ENCODE peak calls at places on chromosomes 1 and 21, in nine cellular contexts. One of them, this sample, is unnamed.

GRCh38 chr1:228393268-228393699 is 13.4 kb downstream of the TRIM11 start:
- DNase-seq in PC-3: peak; percentile 50
- DNase-seq in OCI-LY7: peak; percentile 17
- DNase-seq in GM23338: peak; percentile 60
- DNase-seq in PC-9: peak; percentile 63
- DNase-seq in hepatocyte: no peak
- DNase-seq in Karpas-422: no peak
- DNase-seq in GM23248: peak; percentile 84
- DNase-seq in HCT116: no peak
- DNase-seq in this sample: no peak

GRCh38 chr1:71572038-71572437 is 491.2 kb upstream of the ZRANB2 start:
- DNase-seq in PC-3: no peak
- DNase-seq in OCI-LY7: no peak
- DNase-seq in GM23338: no peak
- DNase-seq in PC-9: no peak
- DNase-seq in hepatocyte: no peak
- DNase-seq in Karpas-422: no peak
- DNase-seq in GM23248: no peak
- DNase-seq in HCT116: no peak
- DNase-seq in this sample: no peak

GRCh38 chr1:6294080-6294867 is 33.4 kb upstream of the GPR153 start:
- DNase-seq in PC-3: peak; percentile 97
- DNase-seq in OCI-LY7: no peak
- DNase-seq in GM23338: no peak
- DNase-seq in PC-9: no peak
- DNase-seq in hepatocyte: no peak
- DNase-seq in Karpas-422: no peak
- DNase-seq in GM23248: no peak
- DNase-seq in HCT116: no peak
- DNase-seq in this sample: no peak

GRCh38 chr1:165073402-165074007 is 283.0 kb downstream of the LMX1A start:
- DNase-seq in PC-3: peak; percentile 79
- DNase-seq in OCI-LY7: peak; percentile 38
- DNase-seq in GM23338: peak; percentile 86
- DNase-seq in PC-9: peak; percentile 46
- DNase-seq in hepatocyte: peak; percentile 71
- DNase-seq in Karpas-422: peak; percentile 76
- DNase-seq in GM23248: peak; percentile 74
- DNase-seq in HCT116: peak; percentile 51
- DNase-seq in this sample: peak; percentile 69

GRCh38 chr21:16305686-16306085 is 575.9 kb downstream of the USP25 start:
- DNase-seq in PC-3: no peak
- DNase-seq in OCI-LY7: no peak
- DNase-seq in GM23338: no peak
- DNase-seq in PC-9: no peak
- DNase-seq in hepatocyte: no peak
- DNase-seq in Karpas-422: no peak
- DNase-seq in GM23248: peak; percentile 48
- DNase-seq in HCT116: no peak
- DNase-seq in this sample: no peak

GRCh38 chr1:44630116-44630515 is 44.2 kb downstream of the TMEM53 start:
- DNase-seq in PC-3: no peak
- DNase-seq in OCI-LY7: no peak
- DNase-seq in GM23338: no peak
- DNase-seq in PC-9: no peak
- DNase-seq in hepatocyte: no peak
- DNase-seq in Karpas-422: no peak
- DNase-seq in GM23248: peak; percentile 92
- DNase-seq in HCT116: no peak
- DNase-seq in this sample: no peak

GRCh38 chr1:118049981-118050380 is 120.4 kb downstream of the WDR3 start:
- DNase-seq in PC-3: no peak
- DNase-seq in OCI-LY7: no peak
- DNase-seq in GM23338: no peak
- DNase-seq in PC-9: no peak
- DNase-seq in hepatocyte: peak; percentile 19
- DNase-seq in Karpas-422: no peak
- DNase-seq in GM23248: no peak
- DNase-seq in HCT116: no peak
- DNase-seq in this sample: no peak

GRCh38 chr1:26555550-26555981 is 26.0 kb downstream of the RPS6KA1 start:
- DNase-seq in PC-3: peak; percentile 14
- DNase-seq in OCI-LY7: no peak
- DNase-seq in GM23338: no peak
- DNase-seq in PC-9: no peak
- DNase-seq in hepatocyte: no peak
- DNase-seq in Karpas-422: no peak
- DNase-seq in GM23248: no peak
- DNase-seq in HCT116: no peak
- DNase-seq in this sample: no peak

GRCh38 chr1:223771814-223772770 is 59.8 kb downstream of the CAPN2 start:
- DNase-seq in PC-3: peak; percentile 93
- DNase-seq in OCI-LY7: no peak
- DNase-seq in GM23338: peak; percentile 64
- DNase-seq in PC-9: peak; percentile 87
- DNase-seq in hepatocyte: peak; percentile 81
- DNase-seq in Karpas-422: no peak
- DNase-seq in GM23248: peak; percentile 90
- DNase-seq in HCT116: peak; percentile 80
- DNase-seq in this sample: peak; percentile 3

GRCh38 chr1:209590405-209590804 is 6.9 kb downstream of the CAMK1G start:
- DNase-seq in PC-3: no peak
- DNase-seq in OCI-LY7: no peak
- DNase-seq in GM23338: peak; percentile 72
- DNase-seq in PC-9: no peak
- DNase-seq in hepatocyte: peak; percentile 35
- DNase-seq in Karpas-422: no peak
- DNase-seq in GM23248: peak; percentile 56
- DNase-seq in HCT116: no peak
- DNase-seq in this sample: no peak

GRCh38 chr1:212630159-212630900 is 21.8 kb downstream of the ATF3 start:
- DNase-seq in PC-3: peak; percentile 77
- DNase-seq in OCI-LY7: peak; percentile 69
- DNase-seq in GM23338: peak; percentile 90
- DNase-seq in PC-9: peak; percentile 44
- DNase-seq in hepatocyte: peak; percentile 80
- DNase-seq in Karpas-422: peak; percentile 87
- DNase-seq in GM23248: peak; percentile 85
- DNase-seq in HCT116: peak; percentile 34
- DNase-seq in this sample: peak; percentile 71

GRCh38 chr1:65209005-65209885 is 61.2 kb downstream of the AK4 start:
- DNase-seq in PC-3: peak; percentile 70
- DNase-seq in OCI-LY7: peak; percentile 36
- DNase-seq in GM23338: peak; percentile 70
- DNase-seq in PC-9: peak; percentile 42
- DNase-seq in hepatocyte: peak; percentile 55
- DNase-seq in Karpas-422: peak; percentile 63
- DNase-seq in GM23248: peak; percentile 58
- DNase-seq in HCT116: peak; percentile 31
- DNase-seq in this sample: no peak

GRCh38 chr1:205229399-205229861 is 1.7 kb downstream of the TMCC2 start:
- DNase-seq in PC-3: peak; percentile 83
- DNase-seq in OCI-LY7: peak; percentile 89
- DNase-seq in GM23338: peak; percentile 86
- DNase-seq in PC-9: peak; percentile 42
- DNase-seq in hepatocyte: peak; percentile 73
- DNase-seq in Karpas-422: peak; percentile 84
- DNase-seq in GM23248: peak; percentile 53
- DNase-seq in HCT116: peak; percentile 48
- DNase-seq in this sample: peak; percentile 99

GRCh38 chr1:156897078-156897825 is 3.7 kb downstream of the PEAR1 start:
- DNase-seq in PC-3: peak; percentile 74
- DNase-seq in OCI-LY7: no peak
- DNase-seq in GM23338: no peak
- DNase-seq in PC-9: peak; percentile 66
- DNase-seq in hepatocyte: no peak
- DNase-seq in Karpas-422: no peak
- DNase-seq in GM23248: peak; percentile 91
- DNase-seq in HCT116: no peak
- DNase-seq in this sample: no peak

GRCh38 chr1:119637719-119638118 is 10.3 kb downstream of the ZNF697 start:
- DNase-seq in PC-3: no peak
- DNase-seq in OCI-LY7: no peak
- DNase-seq in GM23338: no peak
- DNase-seq in PC-9: no peak
- DNase-seq in hepatocyte: no peak
- DNase-seq in Karpas-422: no peak
- DNase-seq in GM23248: no peak
- DNase-seq in HCT116: no peak
- DNase-seq in this sample: no peak

GRCh38 chr1:62038594-62039284 is 155.9 kb upstream of the L1TD1 start:
- DNase-seq in PC-3: peak; percentile 3
- DNase-seq in OCI-LY7: no peak
- DNase-seq in GM23338: no peak
- DNase-seq in PC-9: no peak
- DNase-seq in hepatocyte: no peak
- DNase-seq in Karpas-422: peak; percentile 46
- DNase-seq in GM23248: no peak
- DNase-seq in HCT116: no peak
- DNase-seq in this sample: no peak

GRCh38 chr1:67053785-67054759 is at the start of gene SLC35D1:
- DNase-seq in PC-3: peak; percentile 54
- DNase-seq in OCI-LY7: peak; percentile 91
- DNase-seq in GM23338: peak; percentile 90
- DNase-seq in PC-9: peak; percentile 37
- DNase-seq in hepatocyte: peak; percentile 82
- DNase-seq in Karpas-422: peak; percentile 94
- DNase-seq in GM23248: peak; percentile 79
- DNase-seq in HCT116: peak; percentile 44
- DNase-seq in this sample: peak; percentile 84

DNA sequence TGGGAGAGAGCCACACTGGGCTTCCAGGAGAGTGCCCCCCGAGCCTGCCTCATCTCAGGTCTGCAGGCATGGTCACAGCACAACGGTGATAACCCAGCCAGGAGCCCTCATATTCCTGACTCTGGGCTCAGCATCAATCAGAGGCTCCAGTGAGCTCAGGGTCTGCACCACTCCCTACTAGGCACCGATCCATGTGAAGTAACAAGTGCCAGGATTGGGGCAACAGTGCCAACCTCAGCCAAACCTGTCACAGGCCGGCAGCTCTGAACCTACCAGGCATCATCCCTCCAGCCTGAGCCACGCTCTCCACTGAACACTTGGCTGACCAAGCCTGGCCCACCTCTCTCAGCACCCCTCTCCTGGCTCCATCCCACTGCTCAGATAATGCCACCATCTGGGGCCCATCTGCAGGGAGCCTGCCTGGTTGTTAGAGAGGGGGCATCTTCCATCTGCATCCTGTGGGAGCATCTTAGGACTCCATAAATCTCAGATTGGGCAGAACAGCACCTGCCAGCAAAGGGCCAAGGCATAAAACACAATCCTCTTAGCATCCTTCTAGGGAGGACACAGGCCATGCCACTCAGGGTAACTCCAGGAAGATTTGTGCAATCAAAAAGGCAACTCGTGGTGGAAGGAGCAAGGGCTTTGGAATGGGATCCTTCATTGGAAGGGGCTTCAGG is 213.7 kb upstream of the CSF3R start:
- DNase-seq in PC-3: no peak
- DNase-seq in OCI-LY7: no peak
- DNase-seq in GM23338: no peak
- DNase-seq in PC-9: no peak
- DNase-seq in hepatocyte: no peak
- DNase-seq in Karpas-422: no peak
- DNase-seq in GM23248: no peak
- DNase-seq in HCT116: no peak
- DNase-seq in this sample: no peak
- H3K9me2 ChIP-seq in PC-3: no peaks in the 10 kb centered on the region
- H3K9me2 ChIP-seq in OCI-LY7: no peaks in the 10 kb centered on the region
- H3K9me2 ChIP-seq in GM23338: no peaks in the 10 kb centered on the region
- H3K9me2 ChIP-seq in PC-9: no peaks in the 10 kb centered on the region
- H3K9me2 ChIP-seq in hepatocyte: no peaks in the 10 kb centered on the region
- H3K9me2 ChIP-seq in Karpas-422: no peaks in the 10 kb centered on the region
- H3K9me2 ChIP-seq in GM23248: no peaks in the 10 kb centered on the region
- H3K9me2 ChIP-seq in HCT116: no peaks in the 10 kb centered on the region
- H3K9me2 ChIP-seq in this sample: no peaks in the 10 kb centered on the region

GRCh38 chr1:173405758-173406344 is 71.3 kb upstream of the PRDX6 start:
- DNase-seq in PC-3: peak; percentile 100
- DNase-seq in OCI-LY7: no peak
- DNase-seq in GM23338: no peak
- DNase-seq in PC-9: peak; percentile 84
- DNase-seq in hepatocyte: no peak
- DNase-seq in Karpas-422: no peak
- DNase-seq in GM23248: peak; percentile 87
- DNase-seq in HCT116: no peak
- DNase-seq in this sample: no peak
- H3K9me2 ChIP-seq in PC-3: no peaks in the 10 kb centered on the region
- H3K9me2 ChIP-seq in OCI-LY7: no peaks in the 10 kb centered on the region
- H3K9me2 ChIP-seq in GM23338: peaks cover 7% of the 10 kb centered on the region
- H3K9me2 ChIP-seq in PC-9: no peaks in the 10 kb centered on the region
- H3K9me2 ChIP-seq in hepatocyte: no peaks in the 10 kb centered on the region
- H3K9me2 ChIP-seq in Karpas-422: no peaks in the 10 kb centered on the region
- H3K9me2 ChIP-seq in GM23248: no peaks in the 10 kb centered on the region
- H3K9me2 ChIP-seq in HCT116: no peaks in the 10 kb centered on the region
- H3K9me2 ChIP-seq in this sample: no peaks in the 10 kb centered on the region

GRCh38 chr1:43366601-43367025 is 1.2 kb downstream of the ELOVL1 start:
- DNase-seq in PC-3: peak; percentile 51
- DNase-seq in OCI-LY7: no peak
- DNase-seq in GM23338: peak; percentile 47
- DNase-seq in PC-9: peak; percentile 42
- DNase-seq in hepatocyte: peak; percentile 30
- DNase-seq in Karpas-422: no peak
- DNase-seq in GM23248: no peak
- DNase-seq in HCT116: no peak
- DNase-seq in this sample: no peak

GRCh38 chr1:43367026-43367903 is 546 bp downstream of the ELOVL1 start:
- DNase-seq in PC-3: peak; percentile 75
- DNase-seq in OCI-LY7: peak; percentile 43
- DNase-seq in GM23338: peak; percentile 63
- DNase-seq in PC-9: no peak
- DNase-seq in hepatocyte: peak; percentile 56
- DNase-seq in Karpas-422: peak; percentile 91
- DNase-seq in GM23248: peak; percentile 74
- DNase-seq in HCT116: peak; percentile 46
- DNase-seq in this sample: peak; percentile 7

GRCh38 chr1:43367904-43368645 is at the start of gene ELOVL1:
- DNase-seq in PC-3: peak; percentile 90
- DNase-seq in OCI-LY7: peak; percentile 92
- DNase-seq in GM23338: peak; percentile 91
- DNase-seq in PC-9: peak; percentile 82
- DNase-seq in hepatocyte: peak; percentile 96
- DNase-seq in Karpas-422: peak; percentile 97
- DNase-seq in GM23248: peak; percentile 93
- DNase-seq in HCT116: peak; percentile 61
- DNase-seq in this sample: peak; percentile 92

GRCh38 chr1:43370564-43370963 is 2.8 kb upstream of the ELOVL1 start:
- DNase-seq in PC-3: no peak
- DNase-seq in OCI-LY7: no peak
- DNase-seq in GM23338: no peak
- DNase-seq in PC-9: no peak
- DNase-seq in hepatocyte: no peak
- DNase-seq in Karpas-422: no peak
- DNase-seq in GM23248: no peak
- DNase-seq in HCT116: no peak
- DNase-seq in this sample: no peak

GRCh38 chr1:43368646-43369020 is 822 bp upstream of the ELOVL1 start:
- DNase-seq in PC-3: no peak
- DNase-seq in OCI-LY7: no peak
- DNase-seq in GM23338: no peak
- DNase-seq in PC-9: no peak
- DNase-seq in hepatocyte: no peak
- DNase-seq in Karpas-422: no peak
- DNase-seq in GM23248: no peak
- DNase-seq in HCT116: no peak
- DNase-seq in this sample: no peak
- H3K9me2 ChIP-seq in PC-3: no peaks in the 10 kb centered on the region
- H3K9me2 ChIP-seq in OCI-LY7: no peaks in the 10 kb centered on the region
- H3K9me2 ChIP-seq in GM23338: no peaks in the 10 kb centered on the region
- H3K9me2 ChIP-seq in PC-9: no peaks in the 10 kb centered on the region
- H3K9me2 ChIP-seq in hepatocyte: no peaks in the 10 kb centered on the region
- H3K9me2 ChIP-seq in Karpas-422: no peaks in the 10 kb centered on the region
- H3K9me2 ChIP-seq in GM23248: no peaks in the 10 kb centered on the region
- H3K9me2 ChIP-seq in HCT116: no peaks in the 10 kb centered on the region
- H3K9me2 ChIP-seq in this sample: no peaks in the 10 kb centered on the region

GRCh38 chr1:48643193-48643592 is 133.5 kb downstream of the BEND5 start:
- DNase-seq in PC-3: no peak
- DNase-seq in OCI-LY7: no peak
- DNase-seq in GM23338: no peak
- DNase-seq in PC-9: no peak
- DNase-seq in hepatocyte: no peak
- DNase-seq in Karpas-422: no peak
- DNase-seq in GM23248: no peak
- DNase-seq in HCT116: no peak
- DNase-seq in this sample: no peak
- H3K9me2 ChIP-seq in PC-3: no peaks in the 10 kb centered on the region
- H3K9me2 ChIP-seq in OCI-LY7: no peaks in the 10 kb centered on the region
- H3K9me2 ChIP-seq in GM23338: peaks cover 5% of the 10 kb centered on the region
- H3K9me2 ChIP-seq in PC-9: no peaks in the 10 kb centered on the region
- H3K9me2 ChIP-seq in hepatocyte: no peaks in the 10 kb centered on the region
- H3K9me2 ChIP-seq in Karpas-422: no peaks in the 10 kb centered on the region
- H3K9me2 ChIP-seq in GM23248: no peaks in the 10 kb centered on the region
- H3K9me2 ChIP-seq in HCT116: no peaks in the 10 kb centered on the region
- H3K9me2 ChIP-seq in this sample: no peaks in the 10 kb centered on the region